ENCODE peak calls at places on chromosomes 2 and 18, in seven cellular contexts. V is D341Med, G is RPMI7951, W is NCI-H446, M is adrenal gland, X is choroid plexus epithelial cell, O is stromal cell of bone marrow. F is an unnamed sample.

GRCh38 chr2:218036371-218036770 is 32.7 kb upstream of the RUFY4 start:
- DNase-seq in V (no peak), G (no peak), W (no peak), M (no peak), X (peak), O (no peak), F (no peak)

GRCh38 chr2:49296107-49296506 is 141.8 kb upstream of the FSHR start:
- DNase-seq in V (no peak), G (no peak), W (no peak), M (no peak), X (no peak), O (no peak), F (no peak)

GRCh38 chr2:236160366-236161081 is 7.7 kb downstream of the GBX2 start:
- DNase-seq in V (no peak), G (no peak), W (no peak), M (no peak), X (no peak), O (no peak), F (peak)

GRCh38 chr2:42051168-42052125 is 3.6 kb downstream of the PKDCC start:
- DNase-seq in V (no peak), G (no peak), W (no peak), M (no peak), X (peak), O (no peak), F (peak)

GRCh38 chr2:203631068-203631757 is 75.2 kb upstream of the CD28 start:
- DNase-seq in V (no peak), G (no peak), W (no peak), M (peak), X (peak), O (no peak), F (no peak)

GRCh38 chr18:60277855-60278480 is 94.6 kb downstream of the MC4R start:
- DNase-seq in V (no peak), G (no peak), W (peak), M (no peak), X (peak), O (no peak), F (no peak)

GRCh38 chr2:101655941-101656422 is 41.5 kb upstream of the MAP4K4 start:
- DNase-seq in V (peak), G (no peak), W (peak), M (no peak), X (peak), O (peak), F (peak)

GRCh38 chr2:144358531-144358930 is 161.4 kb downstream of the ZEB2 start:
- DNase-seq in V (no peak), G (no peak), W (no peak), M (no peak), X (no peak), O (no peak), F (no peak)

GRCh38 chr2:10297950-10298349 is 4.8 kb upstream of the HPCAL1 start:
- DNase-seq in V (no peak), G (peak), W (no peak), M (peak), X (peak), O (peak), F (peak)

GRCh38 chr2:73307720-73308119 is 14.4 kb upstream of the EGR4 start:
- DNase-seq in V (no peak), G (no peak), W (no peak), M (no peak), X (no peak), O (no peak), F (no peak)

GRCh38 chr2:238133499-238134392 is 4.7 kb upstream of the KLHL30 start:
- DNase-seq in V (no peak), G (no peak), W (no peak), M (no peak), X (no peak), O (no peak), F (no peak)

GRCh38 chr18:61735564-61736102 is 157.2 kb downstream of the RNF152 start:
- DNase-seq in V (no peak), G (no peak), W (no peak), M (no peak), X (no peak), O (no peak), F (no peak)

GRCh38 chr18:3454365-3455089 is 4.6 kb downstream of the TGIF1 start:
- DNase-seq in V (peak), G (peak), W (peak), M (peak), X (peak), O (no peak), F (no peak)

GRCh38 chr18:22112215-22112614 is 57.2 kb upstream of the GATA6 start:
- DNase-seq in V (no peak), G (no peak), W (no peak), M (no peak), X (no peak), O (no peak), F (no peak)

GRCh38 chr2:76958749-76959148 is 563.4 kb downstream of the LRRTM4 start:
- DNase-seq in V (no peak), G (no peak), W (no peak), M (no peak), X (no peak), O (no peak), F (no peak)

GRCh38 chr2:235709124-235709813 is 215.4 kb downstream of the AGAP1 start:
- DNase-seq in V (no peak), G (peak), W (no peak), M (peak), X (peak), O (no peak), F (peak)

GRCh38 chr2:133247613-133248012 is 320.6 kb downstream of the NCKAP5 start:
- DNase-seq in V (no peak), G (peak), W (no peak), M (peak), X (no peak), O (no peak), F (no peak)

GRCh38 chr2:223970343-223971128 is 13.3 kb downstream of the MRPL44 start:
- DNase-seq in V (peak), G (peak), W (peak), M (peak), X (peak), O (peak), F (no peak)

F was measured in sigmoid colon.